ENCODE peak calls at places on chromosomes 7 and 10, in ten cellular contexts. One of them, this sample, is unnamed.
A peak's percentile ranks its signal among the peaks of the same experiment; 100 is the strongest.

GRCh38 chr10:128393546-128393945 is 267.3 kb upstream of the MKI67 start:
- DNase-seq in testis: no peak
- DNase-seq in fibroblast of lung: no peak
- DNase-seq in GM23338: no peak
- DNase-seq in HuH-7: no peak
- DNase-seq in nucleus accumbens: no peak
- DNase-seq in cardiac muscle cell: no peak
- DNase-seq in NCI-H510A: no peak
- DNase-seq in upper lobe of right lung: no peak
- DNase-seq in neuronal stem cell: no peak
- DNase-seq in this sample: no peak

GRCh38 chr10:88659725-88660592 is 4.3 kb upstream of the LIPF start:
- DNase-seq in testis: no peak
- DNase-seq in fibroblast of lung: peak; percentile 48
- DNase-seq in GM23338: no peak
- DNase-seq in HuH-7: no peak
- DNase-seq in nucleus accumbens: no peak
- DNase-seq in cardiac muscle cell: no peak
- DNase-seq in NCI-H510A: no peak
- DNase-seq in upper lobe of right lung: no peak
- DNase-seq in neuronal stem cell: no peak
- DNase-seq in this sample: no peak

GRCh38 chr10:44180321-44181154 is 204.4 kb downstream of the CXCL12 start:
- DNase-seq in testis: no peak
- DNase-seq in fibroblast of lung: peak; percentile 78
- DNase-seq in GM23338: no peak
- DNase-seq in HuH-7: no peak
- DNase-seq in nucleus accumbens: no peak
- DNase-seq in cardiac muscle cell: no peak
- DNase-seq in NCI-H510A: no peak
- DNase-seq in upper lobe of right lung: no peak
- DNase-seq in neuronal stem cell: no peak
- DNase-seq in this sample: no peak

GRCh38 chr10:132306951-132307751 is 599 bp downstream of the STK32C start:
- DNase-seq in testis: peak; percentile 29
- DNase-seq in fibroblast of lung: peak; percentile 7
- DNase-seq in GM23338: peak; percentile 70
- DNase-seq in HuH-7: peak; percentile 84
- DNase-seq in nucleus accumbens: no peak
- DNase-seq in cardiac muscle cell: peak; percentile 43
- DNase-seq in NCI-H510A: peak; percentile 73
- DNase-seq in upper lobe of right lung: peak; percentile 88
- DNase-seq in neuronal stem cell: no peak
- DNase-seq in this sample: no peak

GRCh38 chr7:121393005-121393366 is 3.1 kb downstream of the FAM3C start:
- DNase-seq in testis: no peak
- DNase-seq in fibroblast of lung: no peak
- DNase-seq in GM23338: no peak
- DNase-seq in HuH-7: no peak
- DNase-seq in nucleus accumbens: no peak
- DNase-seq in cardiac muscle cell: no peak
- DNase-seq in NCI-H510A: no peak
- DNase-seq in upper lobe of right lung: no peak
- DNase-seq in neuronal stem cell: no peak
- DNase-seq in this sample: no peak

GRCh38 chr10:34124522-34125035 is 690.5 kb downstream of the PARD3 start:
- DNase-seq in testis: no peak
- DNase-seq in fibroblast of lung: no peak
- DNase-seq in GM23338: no peak
- DNase-seq in HuH-7: no peak
- DNase-seq in nucleus accumbens: no peak
- DNase-seq in cardiac muscle cell: no peak
- DNase-seq in NCI-H510A: no peak
- DNase-seq in upper lobe of right lung: no peak
- DNase-seq in neuronal stem cell: no peak
- DNase-seq in this sample: no peak

GRCh38 chr7:149334930-149335329 is 72.9 kb downstream of the ZNF783 start:
- DNase-seq in testis: no peak
- DNase-seq in fibroblast of lung: no peak
- DNase-seq in GM23338: no peak
- DNase-seq in HuH-7: no peak
- DNase-seq in nucleus accumbens: no peak
- DNase-seq in cardiac muscle cell: no peak
- DNase-seq in NCI-H510A: no peak
- DNase-seq in upper lobe of right lung: no peak
- DNase-seq in neuronal stem cell: no peak
- DNase-seq in this sample: no peak

GRCh38 chr7:44087914-44088838 is 5.8 kb upstream of the POLM start:
- DNase-seq in testis: peak; percentile 63
- DNase-seq in fibroblast of lung: peak; percentile 65
- DNase-seq in GM23338: no peak
- DNase-seq in HuH-7: no peak
- DNase-seq in nucleus accumbens: no peak
- DNase-seq in cardiac muscle cell: no peak
- DNase-seq in NCI-H510A: no peak
- DNase-seq in upper lobe of right lung: no peak
- DNase-seq in neuronal stem cell: no peak
- DNase-seq in this sample: no peak

GRCh38 chr7:151339651-151340377 is 1.8 kb upstream of the NUB1 start:
- DNase-seq in testis: no peak
- DNase-seq in fibroblast of lung: no peak
- DNase-seq in GM23338: no peak
- DNase-seq in HuH-7: no peak
- DNase-seq in nucleus accumbens: no peak
- DNase-seq in cardiac muscle cell: no peak
- DNase-seq in NCI-H510A: no peak
- DNase-seq in upper lobe of right lung: no peak
- DNase-seq in neuronal stem cell: no peak
- DNase-seq in this sample: no peak

GRCh38 chr7:93245525-93246432 is 13.6 kb downstream of the VPS50 start:
- DNase-seq in testis: no peak
- DNase-seq in fibroblast of lung: peak; percentile 58
- DNase-seq in GM23338: peak; percentile 56
- DNase-seq in HuH-7: no peak
- DNase-seq in nucleus accumbens: no peak
- DNase-seq in cardiac muscle cell: peak; percentile 23
- DNase-seq in NCI-H510A: no peak
- DNase-seq in upper lobe of right lung: no peak
- DNase-seq in neuronal stem cell: peak; percentile 29
- DNase-seq in this sample: no peak

GRCh38 chr7:42064534-42064933 is 172.5 kb downstream of the GLI3 start:
- DNase-seq in testis: no peak
- DNase-seq in fibroblast of lung: no peak
- DNase-seq in GM23338: no peak
- DNase-seq in HuH-7: no peak
- DNase-seq in nucleus accumbens: no peak
- DNase-seq in cardiac muscle cell: no peak
- DNase-seq in NCI-H510A: no peak
- DNase-seq in upper lobe of right lung: no peak
- DNase-seq in neuronal stem cell: no peak
- DNase-seq in this sample: no peak

GRCh38 chr10:397321-398068 is 262.2 kb downstream of the ZMYND11 start:
- DNase-seq in testis: no peak
- DNase-seq in fibroblast of lung: no peak
- DNase-seq in GM23338: peak; percentile 28
- DNase-seq in HuH-7: no peak
- DNase-seq in nucleus accumbens: no peak
- DNase-seq in cardiac muscle cell: no peak
- DNase-seq in NCI-H510A: peak; percentile 23
- DNase-seq in upper lobe of right lung: no peak
- DNase-seq in neuronal stem cell: no peak
- DNase-seq in this sample: no peak

GRCh38 chr10:104582604-104582951 is 58.5 kb upstream of the SORCS3 start:
- DNase-seq in testis: no peak
- DNase-seq in fibroblast of lung: no peak
- DNase-seq in GM23338: no peak
- DNase-seq in HuH-7: no peak
- DNase-seq in nucleus accumbens: no peak
- DNase-seq in cardiac muscle cell: no peak
- DNase-seq in NCI-H510A: no peak
- DNase-seq in upper lobe of right lung: no peak
- DNase-seq in neuronal stem cell: no peak
- DNase-seq in this sample: no peak

GRCh38 chr10:77159538-77160110 is 478.0 kb downstream of the KCNMA1 start:
- DNase-seq in testis: no peak
- DNase-seq in fibroblast of lung: peak; percentile 35
- DNase-seq in GM23338: no peak
- DNase-seq in HuH-7: no peak
- DNase-seq in nucleus accumbens: no peak
- DNase-seq in cardiac muscle cell: no peak
- DNase-seq in NCI-H510A: no peak
- DNase-seq in upper lobe of right lung: no peak
- DNase-seq in neuronal stem cell: no peak
- DNase-seq in this sample: no peak

GRCh38 chr7:66921918-66922486 is 977 bp downstream of the TMEM248 start:
- DNase-seq in testis: no peak
- DNase-seq in fibroblast of lung: no peak
- DNase-seq in GM23338: peak; percentile 25
- DNase-seq in HuH-7: peak; percentile 45
- DNase-seq in nucleus accumbens: no peak
- DNase-seq in cardiac muscle cell: peak; percentile 4
- DNase-seq in NCI-H510A: peak; percentile 7
- DNase-seq in upper lobe of right lung: no peak
- DNase-seq in neuronal stem cell: no peak
- DNase-seq in this sample: no peak

GRCh38 chr10:29316308-29317026 is 27.6 kb downstream of the LYZL1 start:
- DNase-seq in testis: no peak
- DNase-seq in fibroblast of lung: no peak
- DNase-seq in GM23338: no peak
- DNase-seq in HuH-7: no peak
- DNase-seq in nucleus accumbens: no peak
- DNase-seq in cardiac muscle cell: no peak
- DNase-seq in NCI-H510A: no peak
- DNase-seq in upper lobe of right lung: no peak
- DNase-seq in neuronal stem cell: no peak
- DNase-seq in this sample: no peak

GRCh38 chr10:26172126-26172525 is 44.4 kb upstream of the GAD2 start:
- DNase-seq in testis: no peak
- DNase-seq in fibroblast of lung: no peak
- DNase-seq in GM23338: peak; percentile 47
- DNase-seq in HuH-7: no peak
- DNase-seq in nucleus accumbens: no peak
- DNase-seq in cardiac muscle cell: no peak
- DNase-seq in NCI-H510A: no peak
- DNase-seq in upper lobe of right lung: peak; percentile 54
- DNase-seq in neuronal stem cell: no peak
- DNase-seq in this sample: no peak

GRCh38 chr7:154431045-154431444 is 378.8 kb downstream of the DPP6 start:
- DNase-seq in testis: no peak
- DNase-seq in fibroblast of lung: no peak
- DNase-seq in GM23338: no peak
- DNase-seq in HuH-7: no peak
- DNase-seq in nucleus accumbens: no peak
- DNase-seq in cardiac muscle cell: no peak
- DNase-seq in NCI-H510A: no peak
- DNase-seq in upper lobe of right lung: no peak
- DNase-seq in neuronal stem cell: no peak
- DNase-seq in this sample: no peak

GRCh38 chr7:80278737-80279136 is 144.1 kb downstream of the GNAI1 start:
- DNase-seq in testis: no peak
- DNase-seq in fibroblast of lung: no peak
- DNase-seq in GM23338: no peak
- DNase-seq in HuH-7: no peak
- DNase-seq in nucleus accumbens: no peak
- DNase-seq in cardiac muscle cell: no peak
- DNase-seq in NCI-H510A: no peak
- DNase-seq in upper lobe of right lung: no peak
- DNase-seq in neuronal stem cell: no peak
- DNase-seq in this sample: no peak

GRCh38 chr7:44383566-44383965 is 58.2 kb upstream of the CAMK2B start:
- DNase-seq in testis: peak; percentile 12
- DNase-seq in fibroblast of lung: peak; percentile 65
- DNase-seq in GM23338: no peak
- DNase-seq in HuH-7: no peak
- DNase-seq in nucleus accumbens: no peak
- DNase-seq in cardiac muscle cell: no peak
- DNase-seq in NCI-H510A: no peak
- DNase-seq in upper lobe of right lung: no peak
- DNase-seq in neuronal stem cell: no peak
- DNase-seq in this sample: no peak

GRCh38 chr7:106400990-106401389 is 116.2 kb upstream of the NAMPT start:
- DNase-seq in testis: no peak
- DNase-seq in fibroblast of lung: no peak
- DNase-seq in GM23338: peak; percentile 43
- DNase-seq in HuH-7: no peak
- DNase-seq in nucleus accumbens: no peak
- DNase-seq in cardiac muscle cell: no peak
- DNase-seq in NCI-H510A: no peak
- DNase-seq in upper lobe of right lung: no peak
- DNase-seq in neuronal stem cell: peak; percentile 3
- DNase-seq in this sample: no peak

GRCh38 chr7:149856583-149856982 is 17.2 kb upstream of the ATP6V0E2 start:
- DNase-seq in testis: no peak
- DNase-seq in fibroblast of lung: no peak
- DNase-seq in GM23338: no peak
- DNase-seq in HuH-7: no peak
- DNase-seq in nucleus accumbens: no peak
- DNase-seq in cardiac muscle cell: no peak
- DNase-seq in NCI-H510A: no peak
- DNase-seq in upper lobe of right lung: no peak
- DNase-seq in neuronal stem cell: no peak
- DNase-seq in this sample: no peak

GRCh38 chr10:69413221-69413865 is 3.4 kb downstream of the TACR2 start:
- DNase-seq in testis: peak; percentile 90
- DNase-seq in fibroblast of lung: peak; percentile 79
- DNase-seq in GM23338: peak; percentile 95
- DNase-seq in HuH-7: peak; percentile 68
- DNase-seq in nucleus accumbens: peak; percentile 34
- DNase-seq in cardiac muscle cell: peak; percentile 79
- DNase-seq in NCI-H510A: peak; percentile 55
- DNase-seq in upper lobe of right lung: no peak
- DNase-seq in neuronal stem cell: peak; percentile 59
- DNase-seq in this sample: peak; percentile 18

GRCh38 chr7:8217200-8218068 is 44.5 kb downstream of the ICA1 start:
- DNase-seq in testis: no peak
- DNase-seq in fibroblast of lung: peak; percentile 85
- DNase-seq in GM23338: peak; percentile 88
- DNase-seq in HuH-7: peak; percentile 20
- DNase-seq in nucleus accumbens: no peak
- DNase-seq in cardiac muscle cell: peak; percentile 83
- DNase-seq in NCI-H510A: peak; percentile 23
- DNase-seq in upper lobe of right lung: no peak
- DNase-seq in neuronal stem cell: peak; percentile 67
- DNase-seq in this sample: peak; percentile 90

GRCh38 chr7:134632937-134633540 is 13.6 kb upstream of the BPGM start:
- DNase-seq in testis: peak; percentile 30
- DNase-seq in fibroblast of lung: peak; percentile 65
- DNase-seq in GM23338: peak; percentile 76
- DNase-seq in HuH-7: peak; percentile 13
- DNase-seq in nucleus accumbens: no peak
- DNase-seq in cardiac muscle cell: peak; percentile 54
- DNase-seq in NCI-H510A: no peak
- DNase-seq in upper lobe of right lung: no peak
- DNase-seq in neuronal stem cell: peak; percentile 30
- DNase-seq in this sample: peak; percentile 3

GRCh38 chr7:45873035-45873354 is at the start of gene CCDC201:
- DNase-seq in testis: no peak
- DNase-seq in fibroblast of lung: no peak
- DNase-seq in GM23338: no peak
- DNase-seq in HuH-7: no peak
- DNase-seq in nucleus accumbens: no peak
- DNase-seq in cardiac muscle cell: no peak
- DNase-seq in NCI-H510A: no peak
- DNase-seq in upper lobe of right lung: no peak
- DNase-seq in neuronal stem cell: no peak
- DNase-seq in this sample: no peak

GRCh38 chr10:129916506-129916995 is 47.5 kb downstream of the EBF3 start:
- DNase-seq in testis: no peak
- DNase-seq in fibroblast of lung: no peak
- DNase-seq in GM23338: no peak
- DNase-seq in HuH-7: no peak
- DNase-seq in nucleus accumbens: no peak
- DNase-seq in cardiac muscle cell: no peak
- DNase-seq in NCI-H510A: no peak
- DNase-seq in upper lobe of right lung: peak; percentile 49
- DNase-seq in neuronal stem cell: no peak
- DNase-seq in this sample: no peak

GRCh38 chr7:90210475-90210874 is 1.1 kb upstream of the STEAP2 start:
- DNase-seq in testis: no peak
- DNase-seq in fibroblast of lung: no peak
- DNase-seq in GM23338: no peak
- DNase-seq in HuH-7: peak; percentile 8
- DNase-seq in nucleus accumbens: no peak
- DNase-seq in cardiac muscle cell: no peak
- DNase-seq in NCI-H510A: no peak
- DNase-seq in upper lobe of right lung: no peak
- DNase-seq in neuronal stem cell: no peak
- DNase-seq in this sample: no peak

This sample was measured in hippocampal formation.